ENCODE peak calls at places on chromosomes 2 and 18, in eight cellular contexts. G is neural progenitor cell, R is endothelial cell of umbilical vein, Z is hepatocyte, P is HepG2, M is GM23248, I is mammary epithelial cell, S is GM23338. X is an unnamed sample.

GRCh38 chr2:172207916-172208315 is 105.2 kb upstream of the DLX2 start:
- DNase-seq in G (no peak), R (no peak), Z (peak; percentile 24), P (no peak), M (no peak), I (no peak), S (no peak), X (no peak)

GRCh38 chr18:14974088-14974487 is 226.1 kb downstream of the ANKRD30B start:
- DNase-seq in G (no peak), R (no peak), Z (no peak), P (no peak), M (no peak), I (peak; percentile 16), S (no peak), X (no peak)

GRCh38 chr2:148546270-148546669 is 98.3 kb upstream of the EPC2 start:
- DNase-seq in G (no peak), R (no peak), Z (no peak), P (no peak), M (no peak), I (peak; percentile 9), S (no peak), X (no peak)

GRCh38 chr18:9987931-9988330 is 74.1 kb downstream of the VAPA start:
- DNase-seq in G (peak; percentile 52), R (no peak), Z (no peak), P (peak; percentile 41), M (no peak), I (no peak), S (no peak), X (no peak)

GRCh38 chr2:71385008-71385407 is 53.4 kb downstream of the ZNF638 start:
- DNase-seq in G (no peak), R (peak; percentile 17), Z (peak; percentile 7), P (no peak), M (peak; percentile 77), I (peak; percentile 63), S (no peak), X (peak; percentile 72)

GRCh38 chr2:12970861-12971260 is 254.1 kb downstream of the TRIB2 start:
- DNase-seq in G (no peak), R (no peak), Z (no peak), P (no peak), M (peak; percentile 67), I (peak; percentile 94), S (no peak), X (peak; percentile 91)

GRCh38 chr2:8608411-8608954 is 73.4 kb upstream of the ID2 start:
- DNase-seq in G (no peak), R (no peak), Z (no peak), P (no peak), M (peak; percentile 26), I (no peak), S (no peak), X (peak; percentile 52)

GRCh38 chr18:57951999-57952774 is 91.8 kb upstream of the NEDD4L start:
- DNase-seq in G (no peak), R (no peak), Z (no peak), P (no peak), M (no peak), I (peak; percentile 53), S (no peak), X (no peak)

GRCh38 chr18:1050012-1050657 is 145.5 kb downstream of the ADCYAP1 start:
- DNase-seq in G (no peak), R (no peak), Z (no peak), P (no peak), M (peak; percentile 33), I (no peak), S (no peak), X (peak; percentile 32)

GRCh38 chr18:25736516-25736915 is 353.9 kb downstream of the SS18 start:
- DNase-seq in G (no peak), R (no peak), Z (no peak), P (no peak), M (no peak), I (peak; percentile 76), S (no peak), X (peak; percentile 81)

GRCh38 chr2:204971219-204971907 is 426.1 kb downstream of the PARD3B start:
- DNase-seq in G (no peak), R (peak; percentile 55), Z (no peak), P (no peak), M (no peak), I (no peak), S (no peak), X (no peak)

GRCh38 chr2:67660871-67661270 is 263.7 kb downstream of the ETAA1 start:
- DNase-seq in G (no peak), R (no peak), Z (no peak), P (no peak), M (peak; percentile 61), I (no peak), S (no peak), X (no peak)

GRCh38 chr18:49020621-49021021 is 69.9 kb upstream of the SMAD7 start:
- DNase-seq in G (no peak), R (no peak), Z (peak; percentile 19), P (no peak), M (peak; percentile 60), I (peak; percentile 22), S (no peak), X (peak; percentile 16)

GRCh38 chr2:196677404-196677803 is 37.9 kb downstream of the CCDC150 start:
- DNase-seq in G (no peak), R (no peak), Z (peak; percentile 59), P (no peak), M (peak; percentile 49), I (peak; percentile 74), S (no peak), X (peak; percentile 56)

GRCh38 chr2:62287895-62288589 is 92.1 kb downstream of the B3GNT2 start:
- DNase-seq in G (no peak), R (no peak), Z (peak; percentile 60), P (peak; percentile 44), M (peak; percentile 58), I (peak; percentile 90), S (no peak), X (no peak)

GRCh38 chr2:180033993-180034894 is 27.1 kb upstream of the CWC22 start:
- DNase-seq in G (peak; percentile 45), R (no peak), Z (peak; percentile 55), P (no peak), M (no peak), I (no peak), S (peak; percentile 73), X (peak; percentile 41)

GRCh38 chr18:61842146-61842545 is 50.7 kb downstream of the RNF152 start:
- DNase-seq in G (no peak), R (peak; percentile 81), Z (no peak), P (no peak), M (no peak), I (no peak), S (no peak), X (no peak)

GRCh38 chr2:164777847-164778246 is 63.8 kb downstream of the COBLL1 start:
- DNase-seq in G (no peak), R (no peak), Z (no peak), P (no peak), M (no peak), I (no peak), S (no peak), X (no peak)

GRCh38 chr2:177275041-177275440 is 10.5 kb upstream of the NFE2L2 start:
- DNase-seq in G (no peak), R (peak; percentile 86), Z (no peak), P (no peak), M (peak; percentile 89), I (peak; percentile 87), S (no peak), X (peak; percentile 86)

GRCh38 chr2:187233811-187234210 is 214.2 kb downstream of the CALCRL start:
- DNase-seq in G (no peak), R (peak; percentile 1), Z (no peak), P (no peak), M (peak; percentile 62), I (no peak), S (no peak), X (no peak)

GRCh38 chr2:6911721-6912120 is 5.5 kb upstream of the RNF144A start:
- DNase-seq in G (no peak), R (no peak), Z (no peak), P (no peak), M (no peak), I (no peak), S (no peak), X (no peak)

GRCh38 chr18:10995576-10995975 is 153.8 kb downstream of the PIEZO2 start:
- DNase-seq in G (no peak), R (no peak), Z (no peak), P (no peak), M (no peak), I (no peak), S (no peak), X (no peak)

GRCh38 chr2:127094509-127095366 is 12.2 kb downstream of the BIN1 start:
- DNase-seq in G (peak; percentile 51), R (no peak), Z (peak; percentile 68), P (no peak), M (peak; percentile 61), I (no peak), S (peak; percentile 29), X (peak; percentile 31)

GRCh38 chr2:28566441-28567075 is 70.7 kb downstream of the PLB1 start:
- DNase-seq in G (peak; percentile 93), R (peak; percentile 85), Z (peak; percentile 93), P (peak; percentile 65), M (peak; percentile 92), I (peak; percentile 70), S (peak; percentile 88), X (peak; percentile 39)

GRCh38 chr2:18749912-18750526 is 160.7 kb upstream of the NT5C1B start:
- DNase-seq in G (peak; percentile 56), R (peak; percentile 42), Z (peak; percentile 77), P (peak; percentile 65), M (peak; percentile 73), I (peak; percentile 35), S (peak; percentile 68), X (peak; percentile 18)

GRCh38 chr2:48508461-48509124 is 21.4 kb upstream of the STON1 start:
- DNase-seq in G (peak; percentile 66), R (peak; percentile 87), Z (peak; percentile 54), P (peak; percentile 75), M (peak; percentile 86), I (no peak), S (peak; percentile 72), X (peak; percentile 84)

GRCh38 chr2:48510329-48510728 is 19.6 kb upstream of the STON1 start:
- DNase-seq in G (no peak), R (peak; percentile 85), Z (no peak), P (no peak), M (peak; percentile 76), I (peak; percentile 21), S (no peak), X (no peak)

GRCh38 chr2:48504647-48505327 is 25.2 kb upstream of the STON1 start:
- DNase-seq in G (no peak), R (peak; percentile 44), Z (peak; percentile 17), P (no peak), M (peak; percentile 73), I (no peak), S (no peak), X (peak; percentile 54)
- H3K36me3 ChIP-seq in G (peaks cover 5% of the 10 kb centered on the region), R (no peaks in the 10 kb centered on the region), Z (no peaks in the 10 kb centered on the region), P (peaks cover 11% of the 10 kb centered on the region), M (peaks cover 2% of the 10 kb centered on the region), I (peaks cover 6% of the 10 kb centered on the region), S (peaks cover 7% of the 10 kb centered on the region), X (peaks cover 12% of the 10 kb centered on the region)

GRCh38 chr18:23314672-23315071 is 138.4 kb upstream of the RIOK3 start:
- DNase-seq in G (no peak), R (peak; percentile 51), Z (no peak), P (no peak), M (no peak), I (no peak), S (peak; percentile 39), X (no peak)
- H4K20me1 ChIP-seq in G (no peaks in the 10 kb centered on the region), R (no peaks in the 10 kb centered on the region), Z (no peaks in the 10 kb centered on the region), P (no peaks in the 10 kb centered on the region), M (no peaks in the 10 kb centered on the region), I (no peaks in the 10 kb centered on the region), S (no peaks in the 10 kb centered on the region), X (no peaks in the 10 kb centered on the region)

GRCh38 chr18:59264651-59265245 is 8.5 kb downstream of the RAX start:
- DNase-seq in G (peak; percentile 68), R (no peak), Z (no peak), P (no peak), M (no peak), I (no peak), S (peak; percentile 56), X (no peak)
- TF ChIP-seq EZH2 in G (peak; percentile 90), R (peak; percentile 11), Z (no peak), P (no peak), M (no peak), I (no peak), S (peak; percentile 67), X (peak; percentile 59)

GRCh38 chr2:224453892-224454291 is 52.0 kb upstream of the FAM124B start:
- DNase-seq in G (no peak), R (no peak), Z (no peak), P (no peak), M (no peak), I (no peak), S (no peak), X (no peak)
- H3K36me3 ChIP-seq in G (no peaks in the 10 kb centered on the region), R (no peaks in the 10 kb centered on the region), Z (no peaks in the 10 kb centered on the region), P (no peaks in the 10 kb centered on the region), M (no peaks in the 10 kb centered on the region), I (no peaks in the 10 kb centered on the region), S (no peaks in the 10 kb centered on the region), X (no peaks in the 10 kb centered on the region)

X was measured in astrocyte.